ENCODE peak calls at places on chromosomes 4 and X, in seven cellular contexts. One of them, this sample, is unnamed.

GRCh38 chr4:54784188-54784671 is 126.5 kb downstream of the KIT start:
- DNase-seq in NCI-H1694 treated with DMSO at 0.1 percent for 48 hours: no peak
- DNase-seq in activated CD4-positive, alpha-beta T cell treated with anti-CD3 and anti-CD28 coated beads, Interleukin-2, amount 50 U/mL, for 1 hour: no peak
- DNase-seq in naive thymus-derived CD8-positive, alpha-beta T cell: no peak
- DNase-seq in NCI-H1092 treated with DMSO at 0.1 percent for 48 hours: no peak
- DNase-seq in T follicular helper cell: no peak
- DNase-seq in H54: no peak
- DNase-seq in this sample: no peak

GRCh38 chr4:109816082-109816442 is 500 bp downstream of the GAR1 start:
- DNase-seq in NCI-H1694 treated with DMSO at 0.1 percent for 48 hours: no peak
- DNase-seq in NCI-H1092 treated with DMSO at 0.1 percent for 48 hours: no peak
- DNase-seq in T follicular helper cell: peak
- DNase-seq in naive thymus-derived CD8-positive, alpha-beta T cell: peak
- DNase-seq in activated CD4-positive, alpha-beta T cell treated with anti-CD3 and anti-CD28 coated beads, Interleukin-2, amount 50 U/mL, for 1 hour: peak
- DNase-seq in H54: no peak
- DNase-seq in this sample: peak

GRCh38 chr4:38055566-38055965 is 95.4 kb downstream of the PTTG2 start:
- DNase-seq in NCI-H1694 treated with DMSO at 0.1 percent for 48 hours: no peak
- DNase-seq in NCI-H1092 treated with DMSO at 0.1 percent for 48 hours: no peak
- DNase-seq in naive thymus-derived CD8-positive, alpha-beta T cell: no peak
- DNase-seq in T follicular helper cell: no peak
- DNase-seq in activated CD4-positive, alpha-beta T cell treated with anti-CD3 and anti-CD28 coated beads, Interleukin-2, amount 50 U/mL, for 1 hour: no peak
- DNase-seq in H54: no peak
- DNase-seq in this sample: no peak

GRCh38 chrX:139049455-139049854 is 337.9 kb upstream of the FGF13 start:
- DNase-seq in NCI-H1694 treated with DMSO at 0.1 percent for 48 hours: no peak
- DNase-seq in naive thymus-derived CD8-positive, alpha-beta T cell: no peak
- DNase-seq in NCI-H1092 treated with DMSO at 0.1 percent for 48 hours: no peak
- DNase-seq in activated CD4-positive, alpha-beta T cell treated with anti-CD3 and anti-CD28 coated beads, Interleukin-2, amount 50 U/mL, for 1 hour: no peak
- DNase-seq in H54: no peak
- DNase-seq in T follicular helper cell: no peak
- DNase-seq in this sample: no peak

GRCh38 chrX:13357925-13358324 is 38.1 kb upstream of the ATXN3L start:
- DNase-seq in H54: no peak
- DNase-seq in NCI-H1694 treated with DMSO at 0.1 percent for 48 hours: no peak
- DNase-seq in NCI-H1092 treated with DMSO at 0.1 percent for 48 hours: no peak
- DNase-seq in T follicular helper cell: no peak
- DNase-seq in activated CD4-positive, alpha-beta T cell treated with anti-CD3 and anti-CD28 coated beads, Interleukin-2, amount 50 U/mL, for 1 hour: no peak
- DNase-seq in naive thymus-derived CD8-positive, alpha-beta T cell: no peak
- DNase-seq in this sample: no peak

GRCh38 chr4:128107766-128108165 is 46.7 kb downstream of the LARP1B start:
- DNase-seq in T follicular helper cell: no peak
- DNase-seq in activated CD4-positive, alpha-beta T cell treated with anti-CD3 and anti-CD28 coated beads, Interleukin-2, amount 50 U/mL, for 1 hour: no peak
- DNase-seq in NCI-H1694 treated with DMSO at 0.1 percent for 48 hours: no peak
- DNase-seq in NCI-H1092 treated with DMSO at 0.1 percent for 48 hours: no peak
- DNase-seq in H54: no peak
- DNase-seq in naive thymus-derived CD8-positive, alpha-beta T cell: no peak
- DNase-seq in this sample: no peak

GRCh38 chr4:98794565-98795205 is 134.2 kb downstream of the EIF4E start:
- DNase-seq in NCI-H1694 treated with DMSO at 0.1 percent for 48 hours: no peak
- DNase-seq in T follicular helper cell: no peak
- DNase-seq in naive thymus-derived CD8-positive, alpha-beta T cell: no peak
- DNase-seq in H54: no peak
- DNase-seq in NCI-H1092 treated with DMSO at 0.1 percent for 48 hours: no peak
- DNase-seq in activated CD4-positive, alpha-beta T cell treated with anti-CD3 and anti-CD28 coated beads, Interleukin-2, amount 50 U/mL, for 1 hour: no peak
- DNase-seq in this sample: peak

GRCh38 chr4:8892556-8893226 is 21.1 kb upstream of the HMX1 start:
- DNase-seq in T follicular helper cell: no peak
- DNase-seq in NCI-H1092 treated with DMSO at 0.1 percent for 48 hours: no peak
- DNase-seq in naive thymus-derived CD8-positive, alpha-beta T cell: no peak
- DNase-seq in H54: no peak
- DNase-seq in NCI-H1694 treated with DMSO at 0.1 percent for 48 hours: no peak
- DNase-seq in activated CD4-positive, alpha-beta T cell treated with anti-CD3 and anti-CD28 coated beads, Interleukin-2, amount 50 U/mL, for 1 hour: no peak
- DNase-seq in this sample: no peak

GRCh38 chr4:87679449-87680169 is 29.5 kb downstream of the DMP1 start:
- DNase-seq in naive thymus-derived CD8-positive, alpha-beta T cell: no peak
- DNase-seq in H54: peak
- DNase-seq in NCI-H1092 treated with DMSO at 0.1 percent for 48 hours: peak
- DNase-seq in activated CD4-positive, alpha-beta T cell treated with anti-CD3 and anti-CD28 coated beads, Interleukin-2, amount 50 U/mL, for 1 hour: peak
- DNase-seq in NCI-H1694 treated with DMSO at 0.1 percent for 48 hours: peak
- DNase-seq in T follicular helper cell: no peak
- DNase-seq in this sample: no peak

GRCh38 chrX:78595901-78596502 is 63.1 kb downstream of the RTL3 start:
- DNase-seq in naive thymus-derived CD8-positive, alpha-beta T cell: no peak
- DNase-seq in activated CD4-positive, alpha-beta T cell treated with anti-CD3 and anti-CD28 coated beads, Interleukin-2, amount 50 U/mL, for 1 hour: no peak
- DNase-seq in H54: no peak
- DNase-seq in NCI-H1092 treated with DMSO at 0.1 percent for 48 hours: no peak
- DNase-seq in NCI-H1694 treated with DMSO at 0.1 percent for 48 hours: no peak
- DNase-seq in T follicular helper cell: no peak
- DNase-seq in this sample: no peak

This sample was measured in naive thymus-derived CD4-positive, alpha-beta T cell.